ENCODE peak calls at places on chromosome 2, in four cellular contexts. I is HCT116, R is fibroblast of lung, D is lower lobe of right lung. W is an unnamed sample.

GRCh38 chr2:177164584-177165052 is 48.0 kb upstream of the HNRNPA3 start:
- DNase-seq in I (peak), R (peak), D (peak), W (peak)

GRCh38 chr2:1602359-1603010 is 141.8 kb downstream of the PXDN start:
- DNase-seq in I (no peak), R (no peak), D (no peak), W (no peak)

GRCh38 chr2:650343-651310 is 26.6 kb downstream of the TMEM18 start:
- DNase-seq in I (no peak), R (no peak), D (no peak), W (no peak)

GRCh38 chr2:119429225-119430000 is 2.2 kb upstream of the TMEM37 start:
- DNase-seq in I (no peak), R (peak), D (no peak), W (no peak)

GRCh38 chr2:204251118-204251757 is 294.0 kb upstream of the PARD3B start:
- DNase-seq in I (no peak), R (no peak), D (no peak), W (no peak)

GRCh38 chr2:46334389-46335345 is 37.5 kb downstream of the EPAS1 start:
- DNase-seq in I (no peak), R (peak), D (no peak), W (no peak)

GRCh38 chr2:130251865-130252620 is 53.8 kb upstream of the TUBA3E start:
- DNase-seq in I (no peak), R (no peak), D (no peak), W (no peak)

GRCh38 chr2:25304339-25304728 is 37.4 kb downstream of the DNMT3A start:
- DNase-seq in I (no peak), R (peak), D (no peak), W (no peak)

GRCh38 chr2:9167718-9168657 is 38.6 kb upstream of the ASAP2 start:
- DNase-seq in I (no peak), R (no peak), D (no peak), W (no peak)
- TF ChIP-seq CTCF in I (no peak), R (no peak), D (no peak), W (no peak)

GRCh38 chr2:174789001-174789400 is 24.7 kb upstream of the CHRNA1 start:
- DNase-seq in I (no peak), R (no peak), D (no peak), W (no peak)
- H3K27ac ChIP-seq in I (no peak), R (peak), D (no peak), W (no peak)

DNA sequence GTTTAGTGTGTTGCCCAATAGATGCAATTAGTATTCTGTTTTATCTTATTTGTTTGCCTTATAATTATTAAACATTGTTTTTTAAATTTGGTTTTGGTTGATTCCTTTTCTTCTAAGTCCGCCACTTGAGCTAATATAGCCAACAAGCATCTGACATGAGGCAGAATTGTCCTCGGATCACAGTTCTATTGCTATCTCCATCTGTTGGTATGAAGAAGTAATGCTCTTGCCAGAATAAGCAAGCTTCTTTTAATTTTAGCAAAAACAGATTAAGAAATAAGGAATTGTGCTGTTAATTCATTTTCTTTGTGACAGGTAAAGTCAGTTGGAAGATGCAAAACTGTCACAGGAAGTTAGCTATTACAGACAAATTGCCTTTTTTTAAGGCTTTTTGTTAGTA is 54.3 kb downstream of the R3HDM1 start:
- DNase-seq in I (no peak), R (peak), D (no peak), W (no peak)
- TF ChIP-seq CTCF in I (peak), R (peak), D (no peak), W (no peak)

GRCh38 chr2:172131713-172132555 is 29.2 kb upstream of the DLX2 start:
- DNase-seq in I (no peak), R (no peak), D (no peak), W (no peak)
- H3K27ac ChIP-seq in I (no peak), R (no peak), D (no peak), W (no peak)

DNA sequence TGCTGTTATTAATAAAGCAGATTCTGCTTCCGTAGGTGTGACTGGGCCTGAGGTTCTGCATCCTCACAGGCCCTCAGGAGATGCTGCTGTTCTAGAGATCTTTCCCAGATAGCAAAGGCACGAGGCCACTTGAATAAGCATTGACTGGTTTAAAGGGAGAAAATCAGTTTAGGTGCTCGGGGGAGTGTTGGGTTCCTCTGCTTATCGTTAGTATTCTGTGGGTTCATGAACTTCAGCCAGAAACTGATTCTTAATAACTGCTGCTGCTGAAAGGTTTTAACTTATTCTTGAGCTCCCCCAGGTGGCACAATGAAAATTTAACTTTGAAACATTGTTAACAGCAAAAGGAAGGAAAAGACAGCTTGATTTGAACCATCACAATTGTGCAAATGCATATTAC is 56.9 kb downstream of the ITGA6 start:
- DNase-seq in I (no peak), R (peak), D (no peak), W (no peak)
- TF ChIP-seq CTCF in I (peak), R (peak), D (no peak), W (no peak)

GRCh38 chr2:65639156-65639876 is 206.9 kb upstream of the SPRED2 start:
- DNase-seq in I (no peak), R (no peak), D (no peak), W (no peak)

GRCh38 chr2:65637061-65637460 is 204.7 kb upstream of the SPRED2 start:
- DNase-seq in I (no peak), R (no peak), D (no peak), W (no peak)

GRCh38 chr2:65636024-65636423 is 203.6 kb upstream of the SPRED2 start:
- DNase-seq in I (no peak), R (no peak), D (no peak), W (no peak)

GRCh38 chr2:65638438-65638837 is 206.0 kb upstream of the SPRED2 start:
- DNase-seq in I (no peak), R (no peak), D (no peak), W (no peak)

GRCh38 chr2:65640793-65641103 is 208.3 kb upstream of the SPRED2 start:
- DNase-seq in I (no peak), R (no peak), D (no peak), W (no peak)
- H3K27ac ChIP-seq in I (no peak), R (no peak), D (no peak), W (no peak)

GRCh38 chr2:153787612-153788011 is 84.1 kb upstream of the GALNT13 start:
- DNase-seq in I (no peak), R (no peak), D (no peak), W (no peak)
- TF ChIP-seq CTCF in I (peak), R (no peak), D (no peak), W (no peak)

DNA sequence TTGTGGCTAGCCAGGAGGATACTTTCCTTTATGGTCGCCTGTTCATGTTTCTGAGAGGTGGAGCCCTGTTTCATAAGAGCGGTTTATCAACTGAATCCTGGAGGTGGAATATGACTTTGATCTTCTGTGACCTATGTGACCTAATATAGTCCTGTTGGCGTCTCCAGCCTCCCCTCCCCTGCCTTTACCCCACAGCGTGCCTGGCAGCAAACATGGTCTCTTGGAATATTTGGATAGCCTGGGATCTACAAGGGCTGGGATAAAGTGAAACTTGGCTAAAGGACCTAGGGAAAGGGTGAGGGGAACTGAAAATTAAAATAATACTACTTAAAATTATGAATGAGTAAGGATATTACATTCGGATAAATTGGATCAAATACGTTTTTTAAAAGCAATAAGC is 246.0 kb downstream of the BABAM2 start:
- DNase-seq in I (no peak), R (no peak), D (no peak), W (no peak)
- H3K27ac ChIP-seq in I (no peak), R (no peak), D (no peak), W (no peak)

GRCh38 chr2:190277234-190278112 is 42.2 kb downstream of the HIBCH start:
- DNase-seq in I (peak), R (peak), D (no peak), W (no peak)
- TF ChIP-seq CTCF in I (peak), R (peak), D (peak), W (no peak)

W was measured in suprapubic skin.